ENCODE peak calls at places on chromosomes 7 and 10, in four cellular contexts. U, B, E and N are unnamed samples.

GRCh38 chr7:156523447-156524048 is 117.0 kb upstream of the RNF32 start:
- DNase-seq in U (no peak), B (no peak), E (no peak), N (no peak)

GRCh38 chr10:77195101-77195500 is 442.5 kb downstream of the KCNMA1 start:
- DNase-seq in U (peak; percentile 35), B (no peak), E (peak; percentile 61), N (no peak)

GRCh38 chr10:43384252-43385221 is 13.1 kb downstream of the FXYD4 start:
- DNase-seq in U (no peak), B (no peak), E (no peak), N (no peak)

GRCh38 chr10:102651455-102652169 is 7.3 kb downstream of the TRIM8 start:
- DNase-seq in U (no peak), B (no peak), E (no peak), N (no peak)

GRCh38 chr10:46530249-46531186 is 25.9 kb downstream of the GPRIN2 start:
- DNase-seq in U (peak; percentile 85), B (no peak), E (no peak), N (no peak)

GRCh38 chr10:50990568-50991495 is 83.5 kb upstream of the PRKG1 start:
- DNase-seq in U (peak; percentile 46), B (peak; percentile 15), E (peak; percentile 70), N (peak; percentile 16)

GRCh38 chr7:98284335-98285036 is 3.0 kb downstream of the BRI3 start:
- DNase-seq in U (peak; percentile 62), B (no peak), E (no peak), N (peak; percentile 71)

GRCh38 chr10:90857635-90858488 is at the start of gene HTR7:
- DNase-seq in U (peak; percentile 62), B (peak; percentile 78), E (no peak), N (peak; percentile 60)

GRCh38 chr10:61747341-61747740 is 84.6 kb downstream of the CABCOCO1 start:
- DNase-seq in U (no peak), B (no peak), E (no peak), N (no peak)

GRCh38 chr10:27525819-27526218 is 21.7 kb downstream of the RAB18 start:
- DNase-seq in U (no peak), B (no peak), E (no peak), N (no peak)

GRCh38 chr7:108152198-108152597 is 22.0 kb upstream of the LAMB4 start:
- DNase-seq in U (no peak), B (no peak), E (no peak), N (no peak)

GRCh38 chr7:3955751-3956696 is 655.0 kb downstream of the SDK1 start:
- DNase-seq in U (peak; percentile 37), B (no peak), E (no peak), N (no peak)
- TF ChIP-seq CTCF in U (no peak), B (no peak), E (no peak), N (no peak)

GRCh38 chr7:158885624-158886023 is 29.3 kb downstream of the DYNC2I1 start:
- DNase-seq in U (no peak), B (no peak), E (no peak), N (no peak)
- TF ChIP-seq CTCF in U (peak; percentile 52), B (no peak), E (peak; percentile 42), N (no peak)

DNA sequence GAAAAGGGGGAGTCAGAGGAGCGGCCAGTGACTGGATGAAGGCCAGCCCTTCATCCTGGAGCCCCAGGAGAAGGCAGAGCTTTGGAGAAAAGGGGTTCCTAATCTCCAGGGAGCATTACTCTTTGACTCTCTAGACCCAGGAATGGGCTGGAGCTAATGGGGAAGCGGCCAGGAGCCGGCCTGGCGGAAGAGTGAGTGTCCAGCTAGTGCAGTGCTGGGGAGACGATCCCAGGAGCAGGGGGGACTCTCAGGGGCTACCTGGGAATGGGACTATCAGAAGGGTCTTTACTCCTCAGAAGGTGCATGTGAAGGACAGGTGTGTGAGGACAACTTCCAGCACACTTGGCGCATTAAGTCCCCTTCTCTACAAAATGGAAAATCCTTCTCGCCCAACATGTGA is 2.4 kb upstream of the PAX2 start:
- DNase-seq in U (no peak), B (no peak), E (no peak), N (no peak)
- TF ChIP-seq CTCF in U (no peak), B (no peak), E (no peak), N (no peak)

GRCh38 chr10:3008518-3009195 is 58.7 kb upstream of the PFKP start:
- DNase-seq in U (no peak), B (no peak), E (no peak), N (no peak)

GRCh38 chr10:3014968-3015367 is 52.4 kb upstream of the PFKP start:
- DNase-seq in U (no peak), B (no peak), E (no peak), N (no peak)

GRCh38 chr10:3010327-3010726 is 57.0 kb upstream of the PFKP start:
- DNase-seq in U (no peak), B (no peak), E (no peak), N (no peak)

GRCh38 chr10:3009341-3009740 is 58.0 kb upstream of the PFKP start:
- DNase-seq in U (no peak), B (no peak), E (no peak), N (no peak)

GRCh38 chr10:3010819-3011422 is 56.4 kb upstream of the PFKP start:
- DNase-seq in U (peak; percentile 70), B (no peak), E (no peak), N (no peak)
- TF ChIP-seq CTCF in U (no peak), B (no peak), E (no peak), N (no peak)

GRCh38 chr7:121081327-121081936 is 92.9 kb downstream of the CPED1 start:
- DNase-seq in U (peak; percentile 60), B (peak; percentile 22), E (peak; percentile 62), N (no peak)
- TF ChIP-seq CTCF in U (peak; percentile 75), B (peak; percentile 46), E (peak; percentile 69), N (peak; percentile 60)

GRCh38 chr7:142319970-142320369 is 62.1 kb upstream of the PRSS58 start:
- DNase-seq in U (no peak), B (no peak), E (no peak), N (peak; percentile 40)
- TF ChIP-seq CTCF in U (peak; percentile 18), B (peak; percentile 31), E (no peak), N (peak; percentile 45)